ENCODE peak calls at places on chromosomes 2 and 18, in ten cellular contexts. B is immature natural killer cell, L is amniotic epithelial cell, G is iris pigment epithelial cell, I is fibroblast of mammary gland, Z is coronary artery, J is body of pancreas, P is HCEC 1CT, C is neuronal stem cell, H is T-helper 1 cell. A is an unnamed sample.

GRCh38 chr18:25230658-25231326 is 121.2 kb downstream of the ZNF521 start:
- DNase-seq in H (no peak), P (peak; percentile 71), I (peak; percentile 91), G (peak; percentile 76), L (peak; percentile 67), C (no peak), B (no peak), Z (peak; percentile 85), J (peak; percentile 43), A (no peak)

GRCh38 chr2:54483426-54483825 is 27.3 kb downstream of the SPTBN1 start:
- DNase-seq in Z (no peak), H (no peak), B (no peak), J (no peak), G (peak; percentile 58), L (peak; percentile 41), P (peak; percentile 70), C (no peak), I (peak; percentile 76), A (no peak)

GRCh38 chr18:73283032-73283431 is 415.2 kb upstream of the NETO1 start:
- DNase-seq in J (no peak), B (no peak), I (peak; percentile 43), Z (no peak), C (no peak), H (no peak), G (peak; percentile 1), L (no peak), P (no peak), A (no peak)

GRCh38 chr2:27855476-27855875 is 34.7 kb downstream of the RBKS start:
- DNase-seq in J (no peak), L (peak; percentile 81), C (no peak), I (peak; percentile 74), H (peak; percentile 5), P (peak; percentile 82), B (no peak), Z (no peak), G (peak; percentile 88), A (no peak)

GRCh38 chr2:36425771-36426340 is 70.3 kb downstream of the CRIM1 start:
- DNase-seq in Z (no peak), J (no peak), C (no peak), I (peak; percentile 74), P (no peak), H (no peak), L (no peak), G (no peak), B (no peak), A (no peak)

GRCh38 chr2:137797630-137798029 is 166.6 kb upstream of the HNMT start:
- DNase-seq in P (no peak), H (no peak), G (no peak), Z (no peak), C (no peak), L (no peak), B (no peak), J (no peak), I (no peak), A (no peak)

GRCh38 chr2:191657977-191658376 is 20.0 kb upstream of the NABP1 start:
- DNase-seq in J (no peak), Z (no peak), B (no peak), C (no peak), I (peak; percentile 85), P (peak; percentile 83), H (no peak), L (peak; percentile 43), G (peak; percentile 58), A (no peak)

GRCh38 chr2:96108578-96109561 is 7.5 kb downstream of the ADRA2B start:
- DNase-seq in G (no peak), Z (no peak), L (no peak), I (peak; percentile 6), H (no peak), J (no peak), P (no peak), C (peak; percentile 26), B (no peak), A (peak; percentile 70)

GRCh38 chr18:13545514-13545913 is 180.8 kb downstream of the FAM210A start:
- DNase-seq in I (no peak), C (no peak), G (no peak), Z (peak; percentile 38), B (no peak), H (no peak), P (no peak), L (no peak), J (no peak), A (no peak)

GRCh38 chr2:129711816-129712420 is 267.5 kb upstream of the RAB6C start:
- DNase-seq in G (no peak), B (no peak), I (no peak), P (no peak), H (no peak), J (no peak), Z (no peak), L (no peak), C (no peak), A (no peak)

GRCh38 chr2:142037744-142038143 is 93.1 kb downstream of the LRP1B start:
- DNase-seq in G (no peak), J (no peak), P (peak; percentile 78), L (no peak), B (no peak), H (no peak), Z (no peak), I (no peak), C (no peak), A (no peak)

GRCh38 chr2:47014564-47015051 is 99.0 kb upstream of the MCFD2 start:
- DNase-seq in Z (peak; percentile 81), G (no peak), J (no peak), H (no peak), I (no peak), B (no peak), C (no peak), P (no peak), L (no peak), A (no peak)

GRCh38 chr2:118668431-118669424 is 178.7 kb downstream of the EN1 start:
- DNase-seq in J (no peak), H (no peak), C (peak; percentile 36), B (no peak), I (peak; percentile 99), P (peak; percentile 80), Z (no peak), G (peak; percentile 93), L (peak; percentile 65), A (no peak)

GRCh38 chr2:68637047-68637446 is 6.3 kb upstream of the PROKR1 start:
- DNase-seq in B (no peak), L (no peak), I (no peak), C (no peak), J (no peak), P (no peak), G (no peak), Z (no peak), H (no peak), A (no peak)

A was measured in ecto neural progenitor cell.